ENCODE peak calls at places on chromosomes 7 and 10, in five cellular contexts. I is HCT116, F is K562, D is pancreas, M is tibial artery. H is an unnamed sample. For H3K4me1 and H3K36me3, the result is how much of the 10 kb centered on the place peaks cover.

GRCh38 chr7:50369408-50370026 is 65.0 kb downstream of the IKZF1 start:
- DNase-seq in I (peak), F (peak), D (no peak), M (no peak), H (peak)

GRCh38 chr7:142405122-142405765 is 147.4 kb upstream of the PRSS58 start:
- DNase-seq in I (no peak), F (no peak), D (no peak), M (no peak), H (no peak)

GRCh38 chr10:7507887-7508726 is 97.3 kb upstream of the SFMBT2 start:
- DNase-seq in I (no peak), F (no peak), D (no peak), M (no peak), H (no peak)

GRCh38 chr10:34705563-34705962 is 109.5 kb downstream of the PARD3 start:
- DNase-seq in I (no peak), F (no peak), D (no peak), M (no peak), H (no peak)

GRCh38 chr7:48426966-48427555 is 255.8 kb downstream of the ABCA13 start:
- DNase-seq in I (no peak), F (no peak), D (no peak), M (no peak), H (no peak)

GRCh38 chr7:44534501-44534900 is 6.6 kb downstream of the NPC1L1 start:
- DNase-seq in I (peak), F (peak), D (no peak), M (no peak), H (no peak)

GRCh38 chr7:46003896-46004875 is 83.1 kb upstream of the IGFBP3 start:
- DNase-seq in I (peak), F (no peak), D (no peak), M (no peak), H (no peak)

GRCh38 chr10:42975558-42976352 is 101.1 kb upstream of the RET start:
- DNase-seq in I (peak), F (no peak), D (peak), M (peak), H (no peak)

GRCh38 chr10:8174762-8175161 is 120.3 kb downstream of the GATA3 start:
- DNase-seq in I (no peak), F (no peak), D (no peak), M (no peak), H (no peak)

GRCh38 chr7:116398672-116399071 is 100.9 kb upstream of the CAV2 start:
- DNase-seq in I (no peak), F (no peak), D (no peak), M (no peak), H (no peak)

GRCh38 chr10:78178940-78179339 is 145.3 kb downstream of the RPS24 start:
- DNase-seq in I (no peak), F (no peak), D (no peak), M (no peak), H (no peak)

GRCh38 chr7:28754027-28754426 is 204.1 kb downstream of the TRIL start:
- DNase-seq in I (no peak), F (no peak), D (no peak), M (no peak), H (no peak)

GRCh38 chr7:75038508-75038907 is 35.1 kb downstream of the RCC1L start:
- DNase-seq in I (no peak), F (no peak), D (no peak), M (no peak), H (no peak)

GRCh38 chr10:95477175-95477520 is 84.0 kb downstream of the SORBS1 start:
- DNase-seq in I (no peak), F (no peak), D (no peak), M (no peak), H (no peak)
- H3K4me1 ChIP-seq in I (under half), F (under half), D (under half), M (half or more), H (under half)

GRCh38 chr10:52900564-52900963 is 128.0 kb upstream of the MBL2 start:
- DNase-seq in I (no peak), F (no peak), D (no peak), M (no peak), H (no peak)

GRCh38 chr10:52903397-52903938 is 130.9 kb upstream of the MBL2 start:
- DNase-seq in I (no peak), F (no peak), D (no peak), M (no peak), H (no peak)

GRCh38 chr10:52908483-52908882 is 135.9 kb upstream of the MBL2 start:
- DNase-seq in I (no peak), F (no peak), D (no peak), M (no peak), H (no peak)

GRCh38 chr10:52911163-52911562 is 138.6 kb upstream of the MBL2 start:
- DNase-seq in I (no peak), F (no peak), D (no peak), M (no peak), H (no peak)

GRCh38 chr10:52906046-52906445 is 133.5 kb upstream of the MBL2 start:
- DNase-seq in I (no peak), F (no peak), D (no peak), M (no peak), H (no peak)
- H3K4me3 ChIP-seq in I (no peak), F (no peak), D (no peak), M (no peak), H (no peak)

GRCh38 chr7:127930341-127931328 is 100.6 kb downstream of the LRRC4 start:
- DNase-seq in I (no peak), F (no peak), D (no peak), M (no peak), H (no peak)
- H3K36me3 ChIP-seq in I (under half), F (half or more), D (under half), M (under half), H (under half)

GRCh38 chr10:63210611-63211196 is 77.6 kb downstream of the NRBF2 start:
- DNase-seq in I (no peak), F (no peak), D (no peak), M (no peak), H (no peak)

GRCh38 chr10:63206997-63207952 is 74.1 kb downstream of the NRBF2 start:
- DNase-seq in I (no peak), F (no peak), D (no peak), M (no peak), H (no peak)

GRCh38 chr10:63206576-63206975 is 73.4 kb downstream of the NRBF2 start:
- DNase-seq in I (no peak), F (no peak), D (no peak), M (no peak), H (no peak)

GRCh38 chr10:63209703-63210102 is 76.6 kb downstream of the NRBF2 start:
- DNase-seq in I (no peak), F (no peak), D (no peak), M (no peak), H (no peak)

GRCh38 chr10:63208981-63209380 is 75.9 kb downstream of the NRBF2 start:
- DNase-seq in I (no peak), F (no peak), D (no peak), M (no peak), H (no peak)
- H3K4me1 ChIP-seq in I (under half), F (under half), D (under half), M (under half), H (under half)

GRCh38 chr7:1534330-1535099 is 4.0 kb downstream of the MAFK start:
- DNase-seq in I (no peak), F (no peak), D (peak), M (peak), H (no peak)

GRCh38 chr7:1532456-1533254 is 2.2 kb downstream of the MAFK start:
- DNase-seq in I (peak), F (no peak), D (peak), M (peak), H (peak)

GRCh38 chr7:1533255-1533568 is 2.7 kb downstream of the MAFK start:
- DNase-seq in I (no peak), F (no peak), D (no peak), M (no peak), H (no peak)

GRCh38 chr7:1535100-1535458 is 4.6 kb downstream of the MAFK start:
- DNase-seq in I (no peak), F (no peak), D (peak), M (no peak), H (no peak)

DNA sequence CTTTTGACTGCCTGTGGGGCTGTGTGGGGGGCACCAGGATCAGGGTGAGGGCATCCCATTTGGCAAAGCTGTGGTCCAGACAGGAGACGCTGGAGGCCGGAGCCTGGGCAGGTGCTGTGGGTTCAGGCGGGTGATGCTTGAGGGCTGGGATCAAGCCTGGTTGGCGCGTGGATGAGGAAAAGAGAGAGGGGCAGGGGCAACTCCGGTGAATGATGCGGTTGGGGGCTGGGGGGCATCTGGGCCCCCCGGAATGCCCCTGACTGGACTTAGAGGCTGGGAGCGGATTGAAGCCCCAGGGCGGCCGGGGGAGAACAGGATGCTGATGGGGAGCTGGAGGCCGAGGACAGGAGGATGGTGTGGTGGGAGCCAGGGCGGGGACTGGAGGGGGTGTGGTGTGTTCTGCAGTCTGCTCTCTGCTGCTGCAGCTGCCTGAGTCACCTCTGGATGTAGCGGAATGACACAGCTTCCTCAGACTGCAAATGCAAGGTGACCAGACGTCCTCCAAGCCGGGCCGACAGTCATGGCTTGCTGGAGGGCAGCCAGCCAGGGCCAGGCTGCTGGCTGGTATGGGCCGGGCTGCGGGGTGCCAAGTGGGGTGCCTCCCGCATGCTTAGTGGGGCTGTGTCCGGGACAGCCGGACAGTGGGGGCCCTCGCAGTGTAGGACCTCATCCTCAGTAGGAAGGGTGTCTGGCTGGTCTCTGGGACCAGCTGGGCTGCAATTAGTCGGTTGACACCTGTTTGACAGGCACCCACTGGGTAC is 3.2 kb downstream of the MAFK start:
- DNase-seq in I (no peak), F (peak), D (peak), M (peak), H (no peak)
- H3K4me3 ChIP-seq in I (no peak), F (no peak), D (no peak), M (peak), H (no peak)

GRCh38 chr10:109886788-109887155 is 36.5 kb downstream of the XPNPEP1 start:
- DNase-seq in I (no peak), F (no peak), D (no peak), M (no peak), H (no peak)
- H3K36me3 ChIP-seq in I (under half), F (under half), D (half or more), M (under half), H (half or more)

DNA sequence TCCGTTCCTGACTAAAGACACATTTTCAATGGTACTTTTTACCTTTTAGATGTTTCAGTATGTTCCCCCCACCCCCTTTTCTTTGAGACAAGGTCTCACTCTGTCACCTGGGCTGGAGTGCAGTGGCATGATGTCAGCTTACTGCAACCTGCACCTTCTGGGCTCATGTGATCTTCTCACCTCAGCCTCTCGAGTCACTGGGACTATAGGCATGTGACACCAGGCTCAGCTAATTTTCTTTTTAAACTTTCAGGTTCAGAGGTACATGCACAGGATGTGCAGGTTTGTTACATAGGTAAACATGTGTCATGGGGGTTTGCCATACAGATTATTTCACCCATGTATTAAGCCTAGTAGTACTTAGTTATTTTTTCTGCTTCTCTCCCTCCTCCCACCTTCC is 99.3 kb upstream of the RPA3 start:
- DNase-seq in I (no peak), F (no peak), D (no peak), M (no peak), H (peak)
- H3K4me1 ChIP-seq in I (under half), F (under half), D (under half), M (under half), H (under half)

DNA sequence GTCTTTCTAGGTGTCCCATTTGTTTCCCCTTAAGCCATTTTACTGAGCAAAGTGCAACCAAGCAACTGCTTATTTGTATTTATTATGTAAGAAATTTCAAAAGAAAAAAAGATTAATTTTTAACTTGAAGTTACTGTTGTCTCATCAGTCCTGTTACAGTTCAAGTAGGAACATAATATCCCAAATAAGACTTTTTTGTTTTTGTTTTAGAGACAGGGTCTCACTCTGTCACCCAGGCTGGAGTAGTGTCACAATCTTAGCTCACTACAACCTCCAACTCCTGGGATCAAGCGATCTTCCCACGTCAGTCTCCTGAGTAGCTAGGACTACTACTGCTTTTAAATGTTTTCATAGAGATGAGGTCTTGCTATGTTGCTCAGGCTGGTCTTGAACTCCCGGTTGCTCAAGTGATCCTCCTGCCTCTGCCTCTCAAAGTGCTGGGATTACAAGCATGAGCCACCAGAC is 101.9 kb downstream of the MICU1 start:
- DNase-seq in I (no peak), F (no peak), D (no peak), M (no peak), H (no peak)
- H3K4me3 ChIP-seq in I (no peak), F (no peak), D (no peak), M (no peak), H (no peak)

GRCh38 chr10:102375250-102375649 is 20.3 kb upstream of the NFKB2 start:
- DNase-seq in I (no peak), F (no peak), D (no peak), M (no peak), H (peak)
- H3K36me3 ChIP-seq in I (half or more), F (half or more), D (half or more), M (half or more), H (half or more)

DNA sequence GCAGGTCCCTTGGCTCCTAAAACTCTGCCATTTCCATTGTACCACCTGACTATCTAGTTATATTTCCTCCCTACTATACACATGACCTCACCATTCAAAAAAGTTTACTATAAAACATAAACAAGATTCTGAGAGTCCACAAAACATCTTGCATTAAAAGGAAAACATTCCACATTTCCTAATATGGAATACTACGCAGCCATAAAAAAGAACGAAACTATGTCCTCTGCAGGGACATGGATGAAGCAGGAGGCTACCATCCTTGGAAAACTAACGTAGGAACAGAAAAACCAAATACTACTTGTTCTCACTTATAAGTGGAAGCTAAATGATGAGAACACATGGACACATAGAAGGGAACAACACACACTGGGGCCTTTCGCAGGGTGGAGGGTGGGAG is 48.3 kb downstream of the SVIL start:
- DNase-seq in I (no peak), F (no peak), D (no peak), M (no peak), H (no peak)
- H3K4me1 ChIP-seq in I (under half), F (under half), D (under half), M (under half), H (under half)